ENCODE peak calls at places on chromosomes 5 and 9, in four cellular contexts. Q is cardiac fibroblast, V is mesenteric fat pad, H is colonic mucosa. C is an unnamed sample.

GRCh38 chr5:55692509-55692908 is 19.6 kb downstream of the SLC38A9 start:
- DNase-seq in H (no peak), Q (no peak), V (no peak), C (no peak)

GRCh38 chr5:35009059-35009458 is 38.7 kb downstream of the AGXT2 start:
- DNase-seq in V (no peak), Q (no peak), H (no peak), C (no peak)

GRCh38 chr5:175517824-175518450 is 39.6 kb downstream of the SFXN1 start:
- DNase-seq in Q (peak; percentile 89), H (no peak), V (no peak), C (no peak)

GRCh38 chr9:106757539-106757938 is 105.4 kb upstream of the ZNF462 start:
- DNase-seq in V (no peak), H (no peak), Q (no peak), C (no peak)

GRCh38 chr9:108162664-108163063 is 673.1 kb upstream of the KLF4 start:
- DNase-seq in H (no peak), V (no peak), Q (peak; percentile 77), C (no peak)

GRCh38 chr5:13987843-13988464 is 43.5 kb upstream of the DNAH5 start:
- DNase-seq in Q (peak; percentile 85), H (peak; percentile 42), V (no peak), C (no peak)

GRCh38 chr9:20463823-20464222 is 158.5 kb downstream of the MLLT3 start:
- DNase-seq in Q (no peak), H (no peak), V (no peak), C (no peak)

GRCh38 chr9:38393128-38393809 is 767 bp downstream of the ALDH1B1 start:
- DNase-seq in Q (peak; percentile 7), V (no peak), H (no peak), C (no peak)

GRCh38 chr9:106897223-106897622 is 34.3 kb downstream of the ZNF462 start:
- DNase-seq in V (no peak), Q (peak; percentile 56), H (no peak), C (no peak)

C was measured in vagina.